ENCODE peak calls at places on chromosome 19, in ten cellular contexts. V is IMR-90, X is ovary, M is nephron progenitor cell, D is AG04450, E is spleen, L is left lung, I is type B pancreatic cell, N is osteoblast, B is endodermal cell. W is an unnamed sample.

GRCh38 chr19:4441994-4442845 is 15.4 kb downstream of the UBXN6 start:
- DNase-seq in V (no peak), X (no peak), M (no peak), D (no peak), E (no peak), L (no peak), I (no peak), N (peak), B (peak), W (no peak)

GRCh38 chr19:10894911-10895213 is 23.5 kb downstream of the CARM1 start:
- DNase-seq in V (no peak), X (no peak), M (no peak), D (no peak), E (no peak), L (no peak), I (no peak), N (no peak), B (peak), W (no peak)

GRCh38 chr19:54420068-54420382 is 4.8 kb downstream of the TTYH1 start:
- DNase-seq in V (no peak), X (peak), M (no peak), D (no peak), E (no peak), L (no peak), I (no peak), N (peak), B (no peak), W (no peak)

GRCh38 chr19:15287496-15287895 is 44.8 kb downstream of the BRD4 start:
- DNase-seq in V (no peak), X (no peak), M (no peak), D (no peak), E (peak), L (no peak), I (no peak), N (no peak), B (no peak), W (no peak)

GRCh38 chr19:7965259-7965841 is 21.9 kb upstream of the TIMM44 start:
- DNase-seq in V (no peak), X (no peak), M (no peak), D (no peak), E (no peak), L (no peak), I (no peak), N (peak), B (no peak), W (no peak)

GRCh38 chr19:6947745-6948144 is 60.4 kb downstream of the ADGRE1 start:
- DNase-seq in V (no peak), X (no peak), M (no peak), D (no peak), E (no peak), L (no peak), I (no peak), N (peak), B (no peak), W (no peak)

GRCh38 chr19:53463263-53463662 is 4.3 kb upstream of the ZNF813 start:
- DNase-seq in V (peak), X (peak), M (peak), D (no peak), E (no peak), L (peak), I (no peak), N (peak), B (peak), W (no peak)

GRCh38 chr19:16001481-16002312 is 52.9 kb downstream of the OR10H4 start:
- DNase-seq in V (peak), X (peak), M (no peak), D (peak), E (no peak), L (no peak), I (peak), N (peak), B (no peak), W (peak)

GRCh38 chr19:38433268-38433733 is at the start of gene RYR1:
- DNase-seq in V (no peak), X (no peak), M (peak), D (no peak), E (peak), L (peak), I (no peak), N (peak), B (peak), W (no peak)

GRCh38 chr19:34317311-34317927 is 47.6 kb upstream of the GPI start:
- DNase-seq in V (no peak), X (no peak), M (no peak), D (no peak), E (no peak), L (no peak), I (no peak), N (no peak), B (no peak), W (no peak)

GRCh38 chr19:8269724-8270123 is 38.4 kb downstream of the CD320 start:
- DNase-seq in V (no peak), X (no peak), M (no peak), D (no peak), E (no peak), L (no peak), I (no peak), N (no peak), B (no peak), W (no peak)

GRCh38 chr19:47707135-47707925 is 5.9 kb upstream of the EHD2 start:
- DNase-seq in V (peak), X (peak), M (peak), D (no peak), E (peak), L (peak), I (no peak), N (peak), B (peak), W (no peak)

GRCh38 chr19:10625003-10625761 is at the start of gene SLC44A2:
- DNase-seq in V (peak), X (peak), M (peak), D (no peak), E (peak), L (peak), I (peak), N (peak), B (peak), W (peak)

GRCh38 chr19:3670796-3671679 is 29.2 kb downstream of the PIP5K1C start:
- DNase-seq in V (peak), X (peak), M (no peak), D (peak), E (no peak), L (peak), I (no peak), N (peak), B (peak), W (no peak)

GRCh38 chr19:42471554-42472249 is 29.0 kb upstream of the CXCL17 start:
- DNase-seq in V (peak), X (no peak), M (no peak), D (no peak), E (no peak), L (no peak), I (no peak), N (no peak), B (peak), W (no peak)

GRCh38 chr19:42440357-42441046 is 2.2 kb downstream of the CXCL17 start:
- DNase-seq in V (peak), X (peak), M (peak), D (peak), E (peak), L (peak), I (peak), N (peak), B (peak), W (peak)

GRCh38 chr19:17511724-17512573 is 500 bp downstream of the PGLS start:
- DNase-seq in V (peak), X (peak), M (peak), D (peak), E (peak), L (peak), I (peak), N (peak), B (peak), W (peak)
- TF ChIP-seq CTCF in V (no peak), X (peak), M (no peak), D (no peak), E (no peak), L (no peak), I (no peak), N (no peak), B (peak), W (peak)

DNA sequence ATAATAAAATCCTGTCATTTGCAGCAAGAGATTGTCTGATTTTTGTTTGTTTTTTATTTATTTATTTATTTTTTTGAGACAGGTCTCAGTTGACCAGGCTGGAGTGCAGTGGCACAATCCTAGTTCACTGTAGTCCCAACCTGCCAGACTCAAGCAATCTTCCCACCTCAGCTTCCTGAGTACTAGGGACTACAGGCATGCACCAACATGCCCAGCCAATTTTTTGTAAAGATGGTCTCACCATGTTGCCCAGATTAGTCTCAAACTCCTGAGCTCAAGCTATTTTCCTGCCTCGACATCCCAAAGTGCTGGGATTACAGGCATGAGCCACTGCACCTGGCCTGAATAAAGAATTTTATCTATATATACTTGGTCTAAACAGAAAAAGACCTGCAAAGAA is 17.6 kb downstream of the ZNF233 start:
- DNase-seq in V (no peak), X (no peak), M (no peak), D (no peak), E (no peak), L (no peak), I (no peak), N (no peak), B (no peak), W (no peak)
- TF ChIP-seq CTCF in V (no peak), X (no peak), M (no peak), D (no peak), E (no peak), L (no peak), I (no peak), N (no peak), B (no peak), W (no peak)

GRCh38 chr19:21680026-21680425 is 87.4 kb downstream of the ZNF100 start:
- DNase-seq in V (no peak), X (no peak), M (no peak), D (no peak), E (no peak), L (no peak), I (no peak), N (no peak), B (no peak), W (no peak)

GRCh38 chr19:21680679-21681078 is 86.7 kb downstream of the ZNF100 start:
- DNase-seq in V (no peak), X (no peak), M (no peak), D (no peak), E (no peak), L (no peak), I (no peak), N (no peak), B (no peak), W (no peak)

GRCh38 chr19:21677696-21678418 is 89.5 kb downstream of the ZNF100 start:
- DNase-seq in V (no peak), X (no peak), M (no peak), D (no peak), E (no peak), L (no peak), I (no peak), N (no peak), B (no peak), W (no peak)
- TF ChIP-seq CTCF in V (no peak), X (no peak), M (no peak), D (no peak), E (no peak), L (no peak), I (no peak), N (no peak), B (no peak), W (no peak)

GRCh38 chr19:57067440-57067839 is 52.3 kb upstream of the USP29 start:
- DNase-seq in V (no peak), X (no peak), M (no peak), D (no peak), E (no peak), L (no peak), I (no peak), N (no peak), B (no peak), W (no peak)

GRCh38 chr19:57071414-57071813 is 48.4 kb upstream of the USP29 start:
- DNase-seq in V (no peak), X (no peak), M (no peak), D (no peak), E (no peak), L (no peak), I (no peak), N (no peak), B (no peak), W (no peak)

GRCh38 chr19:57068326-57068725 is 51.5 kb upstream of the USP29 start:
- DNase-seq in V (no peak), X (no peak), M (no peak), D (no peak), E (no peak), L (no peak), I (no peak), N (no peak), B (no peak), W (no peak)

GRCh38 chr19:57068921-57069697 is 50.7 kb upstream of the USP29 start:
- DNase-seq in V (no peak), X (peak), M (no peak), D (no peak), E (no peak), L (no peak), I (no peak), N (no peak), B (peak), W (no peak)
- TF ChIP-seq CTCF in V (no peak), X (peak), M (no peak), D (no peak), E (no peak), L (no peak), I (no peak), N (no peak), B (peak), W (no peak)

GRCh38 chr19:12937243-12938053 is 961 bp upstream of the CALR start:
- DNase-seq in V (no peak), X (peak), M (no peak), D (no peak), E (no peak), L (peak), I (no peak), N (peak), B (peak), W (no peak)
- TF ChIP-seq CTCF in V (no peak), X (no peak), M (no peak), D (no peak), E (no peak), L (no peak), I (no peak), N (no peak), B (no peak), W (no peak)

GRCh38 chr19:49801966-49802661 is 11.0 kb downstream of the FUZ start:
- DNase-seq in V (peak), X (peak), M (peak), D (peak), E (no peak), L (peak), I (no peak), N (peak), B (peak), W (no peak)
- TF ChIP-seq CTCF in V (peak), X (peak), M (no peak), D (peak), E (no peak), L (no peak), I (peak), N (peak), B (peak), W (peak)

W was measured in osteocyte.